ENCODE peak calls at places on chromosomes 2 and 18, in ten cellular contexts. D is hippocampal formation; S is Daoy; E is effector CD4-positive, alpha-beta T cell; O is activated T-cell treated with anti-CD3 and anti-CD28 coated beads for 1 hour; V is HuH-7; R is CD8-positive, alpha-beta memory T cell; Q is GM12864; J is lower lobe of right lung; F is DMS153. M is an unnamed sample.

GRCh38 chr2:130911996-130912395 is 75.3 kb downstream of the ARHGEF4 start:
- DNase-seq in D (no peak), S (no peak), E (no peak), O (no peak), V (no peak), R (no peak), Q (no peak), J (no peak), F (no peak), M (no peak)

GRCh38 chr2:142603761-142604160 is 273.7 kb upstream of the KYNU start:
- DNase-seq in D (peak), S (no peak), E (no peak), O (no peak), V (no peak), R (no peak), Q (no peak), J (no peak), F (no peak), M (no peak)

GRCh38 chr2:126880262-126880800 is 18.4 kb upstream of the TEX51 start:
- DNase-seq in D (no peak), S (no peak), E (no peak), O (no peak), V (no peak), R (no peak), Q (no peak), J (no peak), F (no peak), M (no peak)

GRCh38 chr2:75022516-75022915 is 64.1 kb downstream of the POLE4 start:
- DNase-seq in D (no peak), S (no peak), E (no peak), O (no peak), V (no peak), R (no peak), Q (no peak), J (no peak), F (no peak), M (no peak)

GRCh38 chr2:138432971-138433370 is 68.6 kb upstream of the SPOPL start:
- DNase-seq in D (no peak), S (peak), E (no peak), O (no peak), V (no peak), R (no peak), Q (no peak), J (no peak), F (no peak), M (no peak)

GRCh38 chr2:79887747-79888374 is 375.0 kb downstream of the CTNNA2 start:
- DNase-seq in D (peak), S (peak), E (no peak), O (no peak), V (peak), R (no peak), Q (peak), J (no peak), F (peak), M (peak)

GRCh38 chr2:206217743-206218520 is 56.5 kb upstream of the ZDBF2 start:
- DNase-seq in D (no peak), S (peak), E (no peak), O (no peak), V (no peak), R (no peak), Q (no peak), J (no peak), F (no peak), M (no peak)

GRCh38 chr18:35220424-35220823 is 20.4 kb upstream of the ZNF397 start:
- DNase-seq in D (no peak), S (no peak), E (no peak), O (no peak), V (no peak), R (no peak), Q (no peak), J (no peak), F (no peak), M (no peak)

GRCh38 chr18:59286341-59286740 is 13.1 kb upstream of the RAX start:
- DNase-seq in D (no peak), S (no peak), E (no peak), O (no peak), V (no peak), R (no peak), Q (no peak), J (no peak), F (no peak), M (no peak)